ENCODE peak calls at places on chromosomes 7 and 10, in seven cellular contexts. L is H9, R is neuronal stem cell, P is IMR-90, E is mesendoderm, W is trophoblast cell, I is H1. M is an unnamed sample.

GRCh38 chr10:73859441-73860049 is 14.8 kb downstream of the CAMK2G start:
- DNase-seq in L (no peak), R (no peak), P (no peak), E (no peak), W (no peak), I (no peak), M (no peak)

GRCh38 chr10:84334806-84335205 is 6.4 kb downstream of the CCSER2 start:
- DNase-seq in L (no peak), R (no peak), P (no peak), E (no peak), W (peak), I (no peak), M (no peak)

GRCh38 chr10:79268717-79269116 is 78.6 kb upstream of the PPIF start:
- DNase-seq in L (no peak), R (no peak), P (no peak), E (no peak), W (no peak), I (no peak), M (no peak)

GRCh38 chr7:32347244-32347828 is 142.8 kb downstream of the LSM5 start:
- DNase-seq in L (no peak), R (peak), P (no peak), E (peak), W (peak), I (no peak), M (peak)

GRCh38 chr7:23955145-23955544 is 245.1 kb downstream of the STK31 start:
- DNase-seq in L (no peak), R (no peak), P (peak), E (no peak), W (peak), I (no peak), M (peak)

GRCh38 chr10:62195675-62195926 is 73.0 kb downstream of the RTKN2 start:
- DNase-seq in L (no peak), R (no peak), P (no peak), E (no peak), W (no peak), I (no peak), M (no peak)

GRCh38 chr7:91266067-91266930 is 2.1 kb downstream of the FZD1 start:
- DNase-seq in L (peak), R (no peak), P (peak), E (no peak), W (no peak), I (no peak), M (no peak)

GRCh38 chr7:42735081-42735480 is 176.8 kb downstream of the C7orf25 start:
- DNase-seq in L (no peak), R (no peak), P (no peak), E (no peak), W (no peak), I (no peak), M (no peak)

GRCh38 chr10:110361800-110362456 is 57.2 kb upstream of the SMNDC1 start:
- DNase-seq in L (no peak), R (no peak), P (no peak), E (peak), W (no peak), I (no peak), M (no peak)

GRCh38 chr10:79249156-79250121 is 97.8 kb upstream of the PPIF start:
- DNase-seq in L (no peak), R (no peak), P (no peak), E (no peak), W (no peak), I (no peak), M (no peak)

DNA sequence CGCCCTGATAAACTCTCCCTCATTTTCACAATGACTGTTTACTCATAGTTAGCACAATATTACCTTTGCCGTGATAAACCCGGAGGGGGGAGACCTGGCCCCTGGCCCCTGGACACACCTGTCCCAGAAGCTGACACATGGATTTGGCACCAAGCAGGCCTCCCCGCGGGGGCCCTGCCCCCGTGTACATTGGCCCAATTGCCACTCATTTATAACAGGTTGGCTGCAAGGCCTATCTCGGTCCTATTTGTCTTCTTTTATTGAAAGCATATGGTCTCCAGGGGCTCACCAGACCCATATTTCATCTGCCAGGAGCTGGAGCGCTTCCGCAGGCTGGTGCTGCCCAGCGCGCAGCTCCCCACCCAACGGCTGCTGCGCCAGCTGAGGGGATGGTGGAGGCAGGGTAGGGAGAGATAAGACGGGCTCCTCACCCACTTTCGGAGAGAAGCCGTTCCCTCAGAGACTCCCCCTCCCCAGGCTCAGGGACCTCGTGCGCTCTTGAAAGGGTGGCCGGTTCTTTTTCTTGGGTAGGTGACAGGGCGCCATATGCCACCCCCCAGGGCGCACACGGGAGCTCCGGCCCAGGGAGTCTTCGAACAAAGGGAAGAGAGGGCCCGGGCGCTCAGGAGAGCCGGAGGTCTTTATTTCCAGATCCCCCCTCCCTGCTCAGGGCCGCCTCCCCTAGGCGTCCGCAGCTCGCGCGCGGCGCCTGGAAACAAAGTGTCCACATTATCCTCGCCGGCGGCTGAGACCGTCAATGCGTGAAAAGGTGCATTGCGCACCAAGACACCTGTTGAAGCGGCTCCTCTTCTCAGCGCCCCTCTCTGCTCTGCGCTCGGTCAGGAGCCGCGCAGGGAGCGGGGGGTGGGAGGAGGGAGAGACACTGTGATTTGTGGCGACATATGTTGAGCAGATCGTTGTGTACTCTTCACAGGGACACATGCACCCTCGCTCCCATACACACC is 4.3 kb upstream of the NEUROG3 start:
- DNase-seq in L (peak), R (no peak), P (no peak), E (no peak), W (peak), I (no peak), M (peak)
- H2BK120ac ChIP-seq in L (no peak), R (no peak), P (no peak), E (no peak), W (no peak), I (no peak), M (no peak)

DNA sequence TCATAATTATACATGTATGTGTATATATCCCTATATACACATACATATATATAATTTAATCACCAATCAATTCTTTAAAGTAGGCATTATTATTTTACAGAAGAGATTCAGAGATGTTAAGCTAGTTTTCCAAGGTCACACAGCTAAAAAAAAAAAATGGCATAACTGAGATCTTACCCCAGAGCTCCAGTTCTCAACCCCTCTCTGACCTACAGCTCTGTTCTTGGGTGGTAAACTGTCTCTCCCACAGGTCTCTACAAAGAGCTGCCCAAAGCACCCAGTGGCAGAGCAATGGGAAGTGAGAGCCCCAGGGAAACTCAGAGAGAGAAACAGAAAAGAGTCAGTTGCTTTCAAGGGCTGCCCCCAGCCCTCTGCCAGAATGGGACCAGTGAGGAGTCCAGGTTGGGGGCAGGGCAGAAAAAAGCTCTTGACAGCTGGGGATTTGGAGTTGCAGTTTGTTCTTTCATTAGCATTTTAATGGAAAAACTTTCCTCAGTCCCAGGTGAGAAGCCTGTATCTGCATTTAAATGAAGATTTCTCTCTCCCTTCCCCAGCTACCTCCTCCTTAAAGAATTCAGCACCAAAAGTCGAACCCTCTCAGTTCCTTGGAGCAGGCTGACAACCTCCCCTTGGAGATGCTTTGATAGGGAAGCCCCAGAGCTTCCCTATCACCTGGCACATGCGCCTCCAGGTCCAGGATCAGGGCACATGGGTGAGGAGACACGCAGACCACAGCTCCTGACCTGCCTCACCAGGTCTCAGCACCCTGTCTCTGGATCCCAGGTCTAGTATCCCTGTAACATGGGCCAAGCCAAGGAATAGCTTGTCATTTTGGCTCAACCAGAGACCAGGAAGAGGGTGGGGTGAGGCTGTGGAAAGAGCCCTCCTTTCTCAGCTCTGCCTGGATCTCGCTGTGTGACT is 388.1 kb downstream of the PLXNA4 start:
- DNase-seq in L (peak), R (no peak), P (no peak), E (peak), W (no peak), I (peak), M (no peak)
- H3K9ac ChIP-seq in L (no peak), R (no peak), P (no peak), E (no peak), W (no peak), I (peak), M (no peak)

DNA sequence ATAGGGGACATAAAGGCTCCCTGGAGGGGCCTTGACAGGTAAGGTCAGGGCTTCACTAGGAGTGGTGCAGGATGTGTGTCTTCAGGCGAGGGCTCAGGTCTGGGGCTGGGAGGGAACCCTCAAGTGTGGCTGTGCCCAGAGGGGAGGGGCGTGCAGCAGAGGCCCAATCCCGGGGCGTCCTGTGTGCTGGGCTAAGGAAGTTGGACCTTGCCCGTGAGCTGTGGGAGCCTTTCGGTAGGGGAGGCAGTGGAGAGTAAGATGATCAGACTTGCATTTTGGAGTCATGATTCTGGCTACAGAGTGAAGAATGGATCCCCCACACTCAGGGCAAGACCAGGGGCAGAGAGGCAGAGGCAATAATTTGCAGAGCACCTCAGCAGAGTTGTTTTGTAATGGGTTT is 145.4 kb downstream of the BUB3 start:
- DNase-seq in L (no peak), R (no peak), P (no peak), E (no peak), W (no peak), I (no peak), M (no peak)
- H2BK120ac ChIP-seq in L (no peak), R (no peak), P (no peak), E (no peak), W (no peak), I (no peak), M (no peak)

GRCh38 chr7:129187681-129188371 is 607 bp upstream of the SMO start:
- DNase-seq in L (no peak), R (no peak), P (no peak), E (no peak), W (no peak), I (no peak), M (peak)

GRCh38 chr7:129191272-129191671 is 2.8 kb downstream of the SMO start:
- DNase-seq in L (no peak), R (no peak), P (no peak), E (no peak), W (no peak), I (no peak), M (no peak)

GRCh38 chr7:129188372-129188891 is at the start of gene SMO:
- DNase-seq in L (peak), R (peak), P (peak), E (peak), W (peak), I (peak), M (peak)

GRCh38 chr7:129188892-129189660 is 643 bp downstream of the SMO start:
- DNase-seq in L (peak), R (no peak), P (peak), E (peak), W (peak), I (no peak), M (peak)

GRCh38 chr7:129189661-129190310 is 1.4 kb downstream of the SMO start:
- DNase-seq in L (no peak), R (no peak), P (peak), E (no peak), W (no peak), I (no peak), M (peak)
- H3K9ac ChIP-seq in L (peak), R (peak), P (peak), E (peak), W (peak), I (peak), M (peak)

GRCh38 chr7:126840869-126841268 is 411.9 kb downstream of the GRM8 start:
- DNase-seq in L (no peak), R (no peak), P (no peak), E (no peak), W (no peak), I (no peak), M (no peak)

GRCh38 chr7:126839624-126840023 is 413.1 kb downstream of the GRM8 start:
- DNase-seq in L (no peak), R (no peak), P (no peak), E (no peak), W (no peak), I (no peak), M (no peak)

GRCh38 chr7:126843883-126844282 is 408.9 kb downstream of the GRM8 start:
- DNase-seq in L (no peak), R (no peak), P (no peak), E (no peak), W (no peak), I (no peak), M (no peak)

GRCh38 chr7:126842451-126842850 is 410.3 kb downstream of the GRM8 start:
- DNase-seq in L (no peak), R (no peak), P (no peak), E (no peak), W (no peak), I (no peak), M (no peak)

GRCh38 chr7:126845331-126845730 is 407.4 kb downstream of the GRM8 start:
- DNase-seq in L (no peak), R (no peak), P (no peak), E (no peak), W (no peak), I (no peak), M (no peak)
- H2BK120ac ChIP-seq in L (no peak), R (no peak), P (no peak), E (no peak), W (no peak), I (no peak), M (no peak)

DNA sequence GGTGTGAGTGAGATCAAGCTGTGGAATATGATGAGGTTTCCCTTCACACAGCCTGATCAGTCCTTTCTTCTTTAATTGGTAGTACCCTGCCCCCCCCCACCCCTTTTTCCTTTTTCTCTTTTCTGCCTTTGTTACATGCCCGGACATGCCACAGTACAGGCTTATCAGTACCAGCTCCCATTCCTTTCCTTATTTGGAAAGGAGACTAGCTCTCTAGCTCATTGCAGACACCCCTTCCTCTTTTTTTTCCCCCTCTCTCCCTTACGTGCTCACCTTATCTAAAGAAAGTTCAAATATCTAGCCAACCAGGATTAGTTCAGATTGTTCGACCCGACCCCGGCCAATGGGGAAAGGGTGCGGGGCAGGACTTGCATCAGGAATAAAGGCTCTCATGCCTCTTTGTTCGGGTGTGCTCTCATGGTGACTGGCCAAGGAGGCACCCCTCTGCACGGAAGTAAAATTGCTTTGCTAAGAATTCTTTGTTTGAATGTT is 230.4 kb downstream of the ACTR3B start:
- DNase-seq in L (peak), R (peak), P (peak), E (peak), W (no peak), I (no peak), M (no peak)
- H3K9ac ChIP-seq in L (no peak), R (no peak), P (peak), E (no peak), W (no peak), I (no peak), M (no peak)

DNA sequence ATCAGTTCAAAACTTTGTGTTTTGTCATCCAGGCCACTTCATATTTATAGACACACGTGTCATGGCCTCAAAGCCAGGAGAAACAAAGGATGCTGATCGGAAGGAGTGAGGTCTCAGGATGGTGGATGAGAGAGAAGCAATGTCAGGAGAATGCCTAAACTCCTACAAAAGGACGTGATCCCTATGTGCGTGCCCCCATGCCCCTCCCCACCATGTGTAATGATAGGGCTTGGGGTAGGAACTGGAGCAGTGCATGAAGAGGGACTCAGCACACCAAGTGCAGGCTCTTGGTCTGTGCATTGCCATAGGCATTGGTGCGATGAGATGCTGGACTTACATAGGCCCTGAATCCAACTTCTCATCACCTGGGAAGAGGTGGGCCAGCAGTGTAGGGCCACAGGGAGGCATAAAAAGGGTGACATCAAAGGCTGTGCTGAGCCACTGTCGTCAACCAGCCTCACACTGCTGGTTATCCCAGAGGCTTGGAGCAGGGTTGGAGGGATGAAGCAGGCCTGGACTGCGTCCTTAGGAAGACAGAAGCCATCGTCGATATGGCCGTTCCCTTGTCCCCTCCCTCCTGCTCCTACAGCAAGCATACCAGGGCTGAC is 46.9 kb upstream of the GDF10 start:
- DNase-seq in L (no peak), R (no peak), P (no peak), E (no peak), W (no peak), I (no peak), M (no peak)
- H2BK120ac ChIP-seq in L (no peak), R (no peak), P (no peak), E (no peak), W (no peak), I (no peak), M (no peak)

GRCh38 chr7:101175664-101176063 is 4.4 kb downstream of the NAT16 start:
- DNase-seq in L (no peak), R (no peak), P (no peak), E (no peak), W (no peak), I (no peak), M (no peak)

GRCh38 chr7:101172854-101173751 is 7.0 kb downstream of the NAT16 start:
- DNase-seq in L (peak), R (no peak), P (peak), E (peak), W (no peak), I (no peak), M (peak)

GRCh38 chr7:101172005-101172853 is 6.9 kb upstream of the VGF start:
- DNase-seq in L (peak), R (no peak), P (no peak), E (peak), W (no peak), I (no peak), M (no peak)

GRCh38 chr7:101173752-101174244 is 6.3 kb downstream of the NAT16 start:
- DNase-seq in L (peak), R (no peak), P (no peak), E (peak), W (peak), I (no peak), M (no peak)

DNA sequence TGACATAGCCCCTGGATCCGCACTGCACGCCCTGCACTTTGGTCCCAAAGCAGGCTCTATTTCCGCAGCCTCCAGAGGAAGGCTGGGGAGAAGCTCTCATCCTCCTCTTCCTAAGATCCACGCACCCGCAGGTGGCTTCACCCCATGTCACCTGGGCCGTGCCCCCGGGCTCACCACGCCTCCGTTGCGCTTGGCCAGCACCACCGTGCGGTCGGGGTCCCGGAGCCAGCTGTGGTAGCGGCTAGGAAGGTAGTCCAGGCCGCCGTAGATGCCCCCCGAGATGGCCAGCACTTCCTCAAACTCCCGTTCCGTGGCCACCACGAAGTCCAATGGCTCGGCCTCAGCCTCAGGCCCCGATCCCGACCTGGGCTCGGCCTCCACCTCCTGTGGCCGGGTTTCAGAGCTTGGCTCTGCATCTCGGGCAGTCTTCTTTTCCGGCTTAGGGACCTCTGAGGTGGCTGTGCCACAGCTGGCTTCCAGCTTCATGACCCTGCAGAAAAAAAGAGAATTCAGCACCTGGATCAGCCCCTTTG is 5.7 kb downstream of the NAT16 start:
- DNase-seq in L (peak), R (no peak), P (no peak), E (peak), W (no peak), I (no peak), M (no peak)
- H3K9ac ChIP-seq in L (no peak), R (no peak), P (no peak), E (peak), W (no peak), I (no peak), M (no peak)

DNA sequence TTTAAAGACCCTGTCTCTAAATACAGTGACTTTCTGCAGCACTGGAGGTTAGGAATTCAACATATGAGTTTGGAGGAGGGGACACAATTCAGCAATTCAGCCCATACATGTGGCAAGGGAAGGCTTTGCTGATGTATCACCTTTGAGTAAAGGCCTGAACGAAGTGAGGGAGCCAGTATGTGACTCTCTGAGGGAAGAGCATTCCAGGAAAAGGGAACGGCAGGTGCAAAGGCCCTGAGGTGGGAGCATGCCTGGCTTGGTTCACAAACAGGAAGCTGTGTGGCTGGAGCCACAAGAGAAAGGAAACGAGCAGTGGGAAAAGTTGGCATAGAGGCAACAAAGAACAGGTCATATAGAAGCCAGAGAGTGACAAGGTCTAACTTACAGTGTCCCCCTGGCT is 72.9 kb downstream of the MTPN start:
- DNase-seq in L (no peak), R (no peak), P (no peak), E (no peak), W (peak), I (no peak), M (no peak)
- H2BK120ac ChIP-seq in L (no peak), R (no peak), P (no peak), E (no peak), W (no peak), I (no peak), M (no peak)